ENCODE peak calls at places on chromosomes 6 and 20, in ten cellular contexts. G is adrenal gland, Y is left lung, L is pancreas, D is psoas muscle, N is endodermal cell, M is A549, A is HCT116, Z is upper lobe of right lung, B is mammary epithelial cell. S is an unnamed sample.

GRCh38 chr6:163415620-163416379 is 1.3 kb downstream of the QKI start:
- DNase-seq in L (peak), D (peak), Y (peak), B (peak), M (peak), Z (peak), A (no peak), G (peak), N (peak), S (no peak)

GRCh38 chr6:5501837-5502236 is 240.5 kb downstream of the FARS2 start:
- DNase-seq in M (no peak), G (no peak), Y (no peak), A (no peak), D (no peak), L (no peak), B (no peak), N (no peak), Z (no peak), S (no peak)

GRCh38 chr6:14088600-14089168 is 28.9 kb upstream of the CD83 start:
- DNase-seq in G (no peak), L (no peak), D (no peak), A (no peak), Y (no peak), M (no peak), N (no peak), B (peak), Z (no peak), S (no peak)

GRCh38 chr6:89368107-89368506 is 15.6 kb upstream of the UBE2J1 start:
- DNase-seq in L (peak), Z (no peak), G (peak), M (peak), D (peak), N (peak), B (peak), A (no peak), Y (no peak), S (no peak)

GRCh38 chr6:90028080-90028778 is 134.0 kb downstream of the GJA10 start:
- DNase-seq in D (no peak), Y (no peak), N (no peak), G (no peak), M (no peak), A (no peak), B (no peak), L (no peak), Z (no peak), S (no peak)

GRCh38 chr6:138245751-138246150 is 27.5 kb upstream of the PBOV1 start:
- DNase-seq in D (no peak), M (no peak), B (no peak), N (no peak), Z (no peak), G (no peak), A (no peak), L (no peak), Y (no peak), S (no peak)

GRCh38 chr6:167766986-167767714 is 59.6 kb upstream of the AFDN start:
- DNase-seq in D (peak), B (no peak), L (no peak), M (no peak), N (no peak), G (no peak), A (no peak), Y (no peak), Z (peak), S (peak)

GRCh38 chr20:57501461-57502330 is 23.2 kb downstream of the CTCFL start:
- DNase-seq in M (no peak), G (no peak), N (peak), A (no peak), B (no peak), D (no peak), Z (no peak), L (no peak), Y (no peak), S (no peak)

GRCh38 chr6:169722362-169723199 is 1.7 kb downstream of the PHF10 start:
- DNase-seq in G (peak), A (no peak), Y (peak), Z (peak), B (peak), D (peak), L (peak), N (peak), M (no peak), S (no peak)

GRCh38 chr6:13272131-13273046 is 55.9 kb downstream of the TBC1D7 start:
- DNase-seq in L (no peak), B (no peak), M (no peak), D (peak), A (no peak), Y (peak), Z (peak), N (no peak), G (peak), S (no peak)

GRCh38 chr20:5008743-5009142 is 7.4 kb upstream of the SLC23A2 start:
- DNase-seq in Y (peak), D (no peak), L (no peak), B (peak), A (no peak), M (no peak), N (no peak), G (no peak), Z (no peak), S (no peak)

GRCh38 chr6:126873351-126873750 is 245.1 kb upstream of the RSPO3 start:
- DNase-seq in G (no peak), Y (no peak), B (no peak), M (no peak), A (no peak), N (no peak), Z (no peak), L (no peak), D (no peak), S (no peak)

GRCh38 chr20:32190608-32191415 is 16.7 kb downstream of the PLAGL2 start:
- DNase-seq in L (no peak), Z (no peak), B (no peak), A (no peak), Y (no peak), D (no peak), G (no peak), N (peak), M (no peak), S (peak)

GRCh38 chr6:136609878-136610706 is 59.9 kb upstream of the MAP7 start:
- DNase-seq in M (peak), D (peak), A (peak), Y (peak), Z (no peak), L (no peak), G (peak), N (peak), B (peak), S (peak)

GRCh38 chr6:16400248-16400760 is 161.9 kb downstream of the GMPR start:
- DNase-seq in N (no peak), B (no peak), A (no peak), M (no peak), L (no peak), D (no peak), G (no peak), Y (no peak), Z (no peak), S (no peak)

GRCh38 chr6:71238351-71238750 is 50.3 kb upstream of the OGFRL1 start:
- DNase-seq in Z (no peak), D (no peak), N (no peak), Y (no peak), G (no peak), A (no peak), B (peak), M (no peak), L (no peak), S (no peak)

GRCh38 chr6:3888153-3888957 is 39.2 kb downstream of the FAM50B start:
- DNase-seq in L (no peak), A (no peak), Y (no peak), B (no peak), M (peak), G (no peak), Z (no peak), N (no peak), D (peak), S (peak)

GRCh38 chr6:89148016-89148750 is 2.3 kb downstream of the PM20D2 start:
- DNase-seq in D (no peak), B (no peak), G (no peak), L (no peak), Z (no peak), N (no peak), M (no peak), A (peak), Y (no peak), S (no peak)

GRCh38 chr6:154471609-154472362 is 38.7 kb downstream of the CNKSR3 start:
- DNase-seq in D (no peak), Z (no peak), G (no peak), N (no peak), L (no peak), M (no peak), Y (no peak), A (no peak), B (peak), S (no peak)

GRCh38 chr20:38272398-38272797 is 11.9 kb upstream of the KIAA1755 start:
- DNase-seq in M (no peak), A (no peak), Z (no peak), Y (no peak), B (peak), D (no peak), L (no peak), N (no peak), G (no peak), S (no peak)

GRCh38 chr6:45801471-45802289 is 214.0 kb downstream of the CLIC5 start:
- DNase-seq in L (no peak), Z (no peak), D (no peak), G (no peak), M (no peak), A (no peak), B (no peak), N (no peak), Y (no peak), S (no peak)

GRCh38 chr6:53679446-53679933 is 13.9 kb upstream of the KLHL31 start:
- DNase-seq in G (no peak), D (no peak), Y (no peak), Z (no peak), B (peak), A (peak), N (peak), L (no peak), M (peak), S (no peak)

GRCh38 chr20:54167909-54168872 is 5.6 kb downstream of the CYP24A1 start:
- DNase-seq in M (peak), L (no peak), Z (no peak), D (no peak), N (no peak), B (no peak), A (peak), Y (no peak), G (no peak), S (no peak)

GRCh38 chr6:149319413-149319812 is 1.9 kb downstream of the TAB2 start:
- DNase-seq in Z (no peak), G (no peak), B (peak), N (no peak), Y (no peak), A (no peak), D (no peak), M (no peak), L (no peak), S (no peak)

GRCh38 chr6:1930356-1930755 is 315.0 kb downstream of the GMDS start:
- DNase-seq in B (no peak), M (no peak), Y (no peak), Z (no peak), G (no peak), D (no peak), A (no peak), N (no peak), L (no peak), S (no peak)

GRCh38 chr20:57389695-57390603 is 1.2 kb upstream of the RBM38 start:
- DNase-seq in L (peak), M (no peak), B (no peak), Y (peak), G (peak), N (peak), Z (peak), D (no peak), A (no peak), S (no peak)

GRCh38 chr20:62908971-62909791 is 17.1 kb downstream of the DIDO1 start:
- DNase-seq in B (no peak), Y (no peak), L (no peak), G (no peak), Z (no peak), A (no peak), N (no peak), M (no peak), D (no peak), S (no peak)

GRCh38 chr20:43961116-43961515 is 46.5 kb downstream of the TOX2 start:
- DNase-seq in A (no peak), B (no peak), Z (peak), M (no peak), Y (no peak), G (no peak), N (peak), L (no peak), D (no peak), S (no peak)

GRCh38 chr6:71289039-71289801 is 609 bp downstream of the OGFRL1 start:
- DNase-seq in Z (peak), Y (peak), L (peak), G (peak), B (no peak), N (peak), A (no peak), M (no peak), D (peak), S (peak)

GRCh38 chr20:45407067-45407745 is 883 bp upstream of the DBNDD2 start:
- DNase-seq in M (no peak), L (peak), N (peak), B (peak), D (peak), Z (peak), G (peak), A (no peak), Y (peak), S (peak)

GRCh38 chr20:1267161-1267560 is 1.1 kb downstream of the SNPH start:
- DNase-seq in Y (no peak), B (no peak), L (no peak), Z (no peak), D (no peak), N (peak), M (no peak), A (no peak), G (no peak), S (no peak)

GRCh38 chr6:3296537-3297453 is 38.0 kb downstream of the PSMG4 start:
- DNase-seq in L (peak), N (peak), A (no peak), B (no peak), D (no peak), G (peak), Y (no peak), M (no peak), Z (peak), S (no peak)

GRCh38 chr6:166721576-166721975 is 94.5 kb upstream of the RPS6KA2 start:
- DNase-seq in D (no peak), G (no peak), N (peak), Y (no peak), Z (no peak), A (no peak), B (no peak), L (no peak), M (no peak), S (no peak)

GRCh38 chr20:13883425-13883824 is 98.6 kb downstream of the NDUFAF5 start:
- DNase-seq in D (no peak), N (no peak), A (no peak), B (no peak), M (no peak), Y (no peak), L (no peak), Z (no peak), G (no peak), S (no peak)

GRCh38 chr6:90083891-90084290 is 189.6 kb downstream of the GJA10 start:
- DNase-seq in B (no peak), D (no peak), Z (no peak), L (no peak), Y (no peak), G (no peak), M (no peak), A (no peak), N (no peak), S (no peak)

GRCh38 chr6:10529231-10529801 is 8.2 kb downstream of the GCNT2 start:
- DNase-seq in B (no peak), D (no peak), L (no peak), N (no peak), A (no peak), Z (no peak), M (no peak), G (no peak), Y (peak), S (no peak)

GRCh38 chr6:43386492-43386891 is 17.0 kb upstream of the ZNF318 start:
- DNase-seq in Y (no peak), M (no peak), D (no peak), G (no peak), B (no peak), N (no peak), Z (no peak), A (no peak), L (no peak), S (no peak)
- TF ChIP-seq CTCF in Y (no peak), M (no peak), D (peak), G (no peak), B (peak), N (peak), Z (peak), A (no peak), L (no peak), S (no peak)

GRCh38 chr20:60031107-60031506 is 72.9 kb downstream of the CDH26 start:
- DNase-seq in B (no peak), L (no peak), Y (no peak), D (no peak), G (no peak), Z (no peak), A (no peak), M (no peak), N (peak), S (no peak)
- H3K27ac ChIP-seq in B (no peak), L (no peak), Y (no peak), D (no peak), G (no peak), Z (no peak), A (no peak), M (no peak), N (no peak), S (no peak)

GRCh38 chr6:98824163-98824906 is 10.0 kb upstream of the POU3F2 start:
- DNase-seq in A (no peak), D (no peak), G (no peak), B (no peak), M (no peak), N (peak), Y (no peak), L (peak), Z (peak), S (no peak)
- H3K4me3 ChIP-seq in A (no peak), D (peak), G (no peak), B (no peak), M (no peak), N (peak), Y (no peak), L (no peak), Z (no peak), S (peak)

GRCh38 chr6:25136879-25137278 is 142.3 kb upstream of the CARMIL1 start:
- DNase-seq in Z (no peak), Y (no peak), L (no peak), A (no peak), D (no peak), N (no peak), G (peak), B (no peak), M (no peak), S (no peak)

GRCh38 chr6:25138697-25139051 is 140.5 kb upstream of the CARMIL1 start:
- DNase-seq in Z (no peak), M (no peak), L (no peak), G (no peak), B (no peak), N (no peak), Y (no peak), D (no peak), A (no peak), S (no peak)

GRCh38 chr6:25142506-25142905 is 136.7 kb upstream of the CARMIL1 start:
- DNase-seq in N (no peak), B (no peak), A (no peak), L (no peak), D (no peak), Z (no peak), G (no peak), M (no peak), Y (no peak), S (no peak)

GRCh38 chr6:25137497-25137896 is 141.7 kb upstream of the CARMIL1 start:
- DNase-seq in M (no peak), Y (no peak), L (no peak), B (no peak), A (no peak), Z (no peak), G (no peak), N (no peak), D (no peak), S (no peak)

DNA sequence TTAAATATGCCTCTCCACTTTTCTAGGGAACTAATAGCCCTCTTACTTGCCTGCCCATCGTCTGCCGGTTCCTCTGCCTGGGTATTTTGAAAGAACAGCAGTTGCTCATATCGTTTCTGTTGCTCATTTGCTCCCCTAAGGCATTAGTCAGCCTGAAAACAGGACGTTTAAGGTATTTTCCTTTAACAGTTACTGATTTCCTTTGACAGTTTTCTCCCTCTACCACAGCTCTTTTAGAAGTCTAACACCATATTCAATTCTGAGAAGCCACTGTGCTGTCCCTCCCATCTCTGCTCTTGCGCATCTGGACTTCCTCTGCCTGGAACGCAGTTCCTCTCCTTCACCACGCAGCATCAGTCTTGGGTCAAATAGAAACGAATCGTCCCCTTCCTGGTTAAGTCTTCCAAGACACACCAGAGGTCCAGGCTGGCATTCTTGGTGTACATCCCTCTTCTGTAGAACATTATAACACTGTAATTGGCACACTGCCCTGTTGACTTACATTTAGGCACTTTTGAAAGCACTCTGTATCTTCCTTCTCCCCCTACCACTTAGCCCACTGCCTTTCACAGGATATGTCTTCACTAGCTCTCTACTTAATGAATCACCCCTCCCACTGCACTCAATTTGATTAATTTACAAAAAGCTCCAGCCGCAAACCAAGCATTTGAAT is 141.0 kb upstream of the CARMIL1 start:
- DNase-seq in D (peak), L (no peak), B (peak), G (peak), Y (peak), Z (peak), M (peak), N (no peak), A (no peak), S (peak)
- TF ChIP-seq CTCF in D (peak), L (no peak), B (peak), G (peak), Y (peak), Z (peak), M (peak), N (no peak), A (no peak), S (no peak)

GRCh38 chr6:158517038-158517437 is 42.9 kb upstream of the TMEM181 start:
- DNase-seq in M (no peak), L (no peak), N (peak), A (no peak), G (no peak), D (no peak), Y (no peak), Z (no peak), B (no peak), S (no peak)
- H3K27ac ChIP-seq in M (no peak), L (no peak), N (no peak), A (no peak), G (no peak), D (no peak), Y (no peak), Z (no peak), B (no peak), S (no peak)

GRCh38 chr6:134177236-134177635 is 124.8 kb upstream of the SLC2A12 start:
- DNase-seq in D (no peak), Z (no peak), L (no peak), N (no peak), G (no peak), Y (no peak), M (no peak), B (no peak), A (no peak), S (no peak)
- H3K4me3 ChIP-seq in D (peak), Z (peak), L (peak), N (no peak), G (no peak), Y (peak), M (no peak), B (no peak), A (no peak), S (no peak)

DNA sequence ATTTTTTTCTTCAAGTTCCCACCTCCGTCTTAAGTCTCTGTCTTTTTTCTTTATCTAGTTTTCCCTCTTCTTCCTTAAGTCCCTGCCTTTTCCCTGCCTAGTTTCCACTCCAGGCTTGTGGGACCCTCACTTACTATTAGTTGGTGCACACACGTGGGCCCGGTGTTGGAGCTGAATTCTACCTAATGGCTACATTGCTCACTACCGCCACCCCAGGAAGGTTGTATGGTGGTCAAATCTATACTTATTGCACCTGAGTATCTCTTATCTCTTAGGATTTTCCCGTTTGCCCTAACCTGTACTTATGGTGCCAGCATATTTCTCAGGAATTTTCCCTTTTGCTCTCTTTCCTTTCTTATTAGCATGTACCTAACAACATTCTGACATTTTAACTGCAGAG is 692.8 kb downstream of the EPM2A start:
- DNase-seq in Z (no peak), A (no peak), Y (no peak), N (peak), M (no peak), D (no peak), L (no peak), G (no peak), B (no peak), S (no peak)
- TF ChIP-seq CTCF in Z (no peak), A (peak), Y (no peak), N (peak), M (peak), D (no peak), L (no peak), G (no peak), B (peak), S (no peak)

GRCh38 chr20:41232971-41233926 is 84.3 kb downstream of the ZHX3 start:
- DNase-seq in D (no peak), L (no peak), B (peak), Z (no peak), M (peak), Y (no peak), N (no peak), A (no peak), G (no peak), S (no peak)
- H3K27ac ChIP-seq in D (peak), L (no peak), B (peak), Z (peak), M (peak), Y (peak), N (no peak), A (no peak), G (peak), S (peak)

GRCh38 chr6:7479801-7480266 is 61.6 kb upstream of the DSP start:
- DNase-seq in B (peak), A (peak), L (no peak), D (no peak), G (peak), Z (no peak), M (peak), Y (peak), N (no peak), S (no peak)
- H3K4me3 ChIP-seq in B (no peak), A (no peak), L (peak), D (no peak), G (no peak), Z (no peak), M (no peak), Y (no peak), N (no peak), S (no peak)

S was measured in coronary artery.